ENCODE peak calls at places on chromosomes 1 and 21, in seven cellular contexts. One of them, this sample, is unnamed.

GRCh38 chr1:119285482-119285881 is 83.1 kb upstream of the HAO2 start:
- DNase-seq in WTC11: no peak
- DNase-seq in type B pancreatic cell: no peak
- DNase-seq in naive thymus-derived CD8-positive, alpha-beta T cell: no peak
- DNase-seq in ELR: peak
- DNase-seq in GM03348: peak
- DNase-seq in stimulated activated CD4-positive, alpha-beta T cell treated with anti-CD3 and anti-CD28 coated beads, Interleukin-2, amount 100 ng/mL, for 48 hours: no peak
- DNase-seq in this sample: no peak

GRCh38 chr1:63779338-63779819 is 5.6 kb downstream of the ROR1 start:
- DNase-seq in WTC11: no peak
- DNase-seq in type B pancreatic cell: no peak
- DNase-seq in naive thymus-derived CD8-positive, alpha-beta T cell: no peak
- DNase-seq in ELR: no peak
- DNase-seq in GM03348: no peak
- DNase-seq in stimulated activated CD4-positive, alpha-beta T cell treated with anti-CD3 and anti-CD28 coated beads, Interleukin-2, amount 100 ng/mL, for 48 hours: no peak
- DNase-seq in this sample: no peak

GRCh38 chr1:119327436-119328155 is 41.0 kb upstream of the HAO2 start:
- DNase-seq in WTC11: peak
- DNase-seq in type B pancreatic cell: peak
- DNase-seq in naive thymus-derived CD8-positive, alpha-beta T cell: no peak
- DNase-seq in ELR: peak
- DNase-seq in GM03348: peak
- DNase-seq in stimulated activated CD4-positive, alpha-beta T cell treated with anti-CD3 and anti-CD28 coated beads, Interleukin-2, amount 100 ng/mL, for 48 hours: peak
- DNase-seq in this sample: no peak

GRCh38 chr1:247605286-247605685 is at the start of gene OR2G3:
- DNase-seq in WTC11: no peak
- DNase-seq in type B pancreatic cell: no peak
- DNase-seq in naive thymus-derived CD8-positive, alpha-beta T cell: no peak
- DNase-seq in ELR: no peak
- DNase-seq in GM03348: no peak
- DNase-seq in stimulated activated CD4-positive, alpha-beta T cell treated with anti-CD3 and anti-CD28 coated beads, Interleukin-2, amount 100 ng/mL, for 48 hours: no peak
- DNase-seq in this sample: no peak

GRCh38 chr1:39395357-39395831 is 96.0 kb upstream of the BMP8A start:
- DNase-seq in WTC11: no peak
- DNase-seq in type B pancreatic cell: no peak
- DNase-seq in naive thymus-derived CD8-positive, alpha-beta T cell: no peak
- DNase-seq in ELR: peak
- DNase-seq in GM03348: peak
- DNase-seq in stimulated activated CD4-positive, alpha-beta T cell treated with anti-CD3 and anti-CD28 coated beads, Interleukin-2, amount 100 ng/mL, for 48 hours: no peak
- DNase-seq in this sample: no peak

GRCh38 chr1:35031103-35031452 is 667 bp downstream of the ZMYM6 start:
- DNase-seq in WTC11: peak
- DNase-seq in type B pancreatic cell: no peak
- DNase-seq in naive thymus-derived CD8-positive, alpha-beta T cell: peak
- DNase-seq in ELR: peak
- DNase-seq in GM03348: peak
- DNase-seq in stimulated activated CD4-positive, alpha-beta T cell treated with anti-CD3 and anti-CD28 coated beads, Interleukin-2, amount 100 ng/mL, for 48 hours: peak
- DNase-seq in this sample: no peak

GRCh38 chr1:51414811-51415210 is 84.4 kb upstream of the TTC39A start:
- DNase-seq in WTC11: no peak
- DNase-seq in type B pancreatic cell: no peak
- DNase-seq in naive thymus-derived CD8-positive, alpha-beta T cell: no peak
- DNase-seq in ELR: no peak
- DNase-seq in GM03348: no peak
- DNase-seq in stimulated activated CD4-positive, alpha-beta T cell treated with anti-CD3 and anti-CD28 coated beads, Interleukin-2, amount 100 ng/mL, for 48 hours: no peak
- DNase-seq in this sample: no peak

GRCh38 chr1:7257225-7257624 is 472.0 kb downstream of the CAMTA1 start:
- DNase-seq in WTC11: no peak
- DNase-seq in type B pancreatic cell: no peak
- DNase-seq in naive thymus-derived CD8-positive, alpha-beta T cell: no peak
- DNase-seq in ELR: no peak
- DNase-seq in GM03348: no peak
- DNase-seq in stimulated activated CD4-positive, alpha-beta T cell treated with anti-CD3 and anti-CD28 coated beads, Interleukin-2, amount 100 ng/mL, for 48 hours: no peak
- DNase-seq in this sample: no peak

GRCh38 chr1:228085287-228085926 is 2.9 kb downstream of the ARF1 start:
- DNase-seq in WTC11: no peak
- DNase-seq in type B pancreatic cell: no peak
- DNase-seq in naive thymus-derived CD8-positive, alpha-beta T cell: no peak
- DNase-seq in ELR: peak
- DNase-seq in GM03348: peak
- DNase-seq in stimulated activated CD4-positive, alpha-beta T cell treated with anti-CD3 and anti-CD28 coated beads, Interleukin-2, amount 100 ng/mL, for 48 hours: no peak
- DNase-seq in this sample: no peak

GRCh38 chr1:202283991-202284390 is 57.7 kb downstream of the UBE2T start:
- DNase-seq in WTC11: no peak
- DNase-seq in type B pancreatic cell: no peak
- DNase-seq in naive thymus-derived CD8-positive, alpha-beta T cell: peak
- DNase-seq in ELR: peak
- DNase-seq in GM03348: peak
- DNase-seq in stimulated activated CD4-positive, alpha-beta T cell treated with anti-CD3 and anti-CD28 coated beads, Interleukin-2, amount 100 ng/mL, for 48 hours: no peak
- DNase-seq in this sample: no peak

GRCh38 chr21:40300300-40300699 is 433.1 kb downstream of the PCP4 start:
- DNase-seq in WTC11: peak
- DNase-seq in type B pancreatic cell: no peak
- DNase-seq in naive thymus-derived CD8-positive, alpha-beta T cell: no peak
- DNase-seq in ELR: no peak
- DNase-seq in GM03348: no peak
- DNase-seq in stimulated activated CD4-positive, alpha-beta T cell treated with anti-CD3 and anti-CD28 coated beads, Interleukin-2, amount 100 ng/mL, for 48 hours: no peak
- DNase-seq in this sample: no peak

GRCh38 chr1:153985341-153985912 is 712 bp downstream of the RAB13 start:
- DNase-seq in WTC11: no peak
- DNase-seq in type B pancreatic cell: no peak
- DNase-seq in naive thymus-derived CD8-positive, alpha-beta T cell: no peak
- DNase-seq in ELR: peak
- DNase-seq in GM03348: peak
- DNase-seq in stimulated activated CD4-positive, alpha-beta T cell treated with anti-CD3 and anti-CD28 coated beads, Interleukin-2, amount 100 ng/mL, for 48 hours: no peak
- DNase-seq in this sample: peak

GRCh38 chr1:147168626-147169058 is 3.6 kb downstream of the PRKAB2 start:
- DNase-seq in WTC11: no peak
- DNase-seq in type B pancreatic cell: no peak
- DNase-seq in naive thymus-derived CD8-positive, alpha-beta T cell: no peak
- DNase-seq in ELR: peak
- DNase-seq in GM03348: no peak
- DNase-seq in stimulated activated CD4-positive, alpha-beta T cell treated with anti-CD3 and anti-CD28 coated beads, Interleukin-2, amount 100 ng/mL, for 48 hours: no peak
- DNase-seq in this sample: no peak

GRCh38 chr1:178282949-178283367 is 189.1 kb downstream of the RASAL2 start:
- DNase-seq in WTC11: no peak
- DNase-seq in type B pancreatic cell: no peak
- DNase-seq in naive thymus-derived CD8-positive, alpha-beta T cell: no peak
- DNase-seq in ELR: peak
- DNase-seq in GM03348: peak
- DNase-seq in stimulated activated CD4-positive, alpha-beta T cell treated with anti-CD3 and anti-CD28 coated beads, Interleukin-2, amount 100 ng/mL, for 48 hours: no peak
- DNase-seq in this sample: peak

GRCh38 chr1:83905315-83905907 is 93.5 kb downstream of the TTLL7 start:
- DNase-seq in WTC11: no peak
- DNase-seq in type B pancreatic cell: no peak
- DNase-seq in naive thymus-derived CD8-positive, alpha-beta T cell: no peak
- DNase-seq in ELR: peak
- DNase-seq in GM03348: peak
- DNase-seq in stimulated activated CD4-positive, alpha-beta T cell treated with anti-CD3 and anti-CD28 coated beads, Interleukin-2, amount 100 ng/mL, for 48 hours: peak
- DNase-seq in this sample: no peak

GRCh38 chr1:79283451-79283850 is 276.9 kb upstream of the ADGRL4 start:
- DNase-seq in WTC11: no peak
- DNase-seq in type B pancreatic cell: no peak
- DNase-seq in naive thymus-derived CD8-positive, alpha-beta T cell: no peak
- DNase-seq in ELR: no peak
- DNase-seq in GM03348: no peak
- DNase-seq in stimulated activated CD4-positive, alpha-beta T cell treated with anti-CD3 and anti-CD28 coated beads, Interleukin-2, amount 100 ng/mL, for 48 hours: no peak
- DNase-seq in this sample: no peak

GRCh38 chr1:160109686-160110085 is 5.9 kb upstream of the ATP1A2 start:
- DNase-seq in WTC11: no peak
- DNase-seq in type B pancreatic cell: no peak
- DNase-seq in naive thymus-derived CD8-positive, alpha-beta T cell: no peak
- DNase-seq in ELR: no peak
- DNase-seq in GM03348: no peak
- DNase-seq in stimulated activated CD4-positive, alpha-beta T cell treated with anti-CD3 and anti-CD28 coated beads, Interleukin-2, amount 100 ng/mL, for 48 hours: no peak
- DNase-seq in this sample: no peak

GRCh38 chr1:112990271-112990670 is 34.3 kb upstream of the SLC16A1 start:
- DNase-seq in WTC11: no peak
- DNase-seq in type B pancreatic cell: no peak
- DNase-seq in naive thymus-derived CD8-positive, alpha-beta T cell: no peak
- DNase-seq in ELR: no peak
- DNase-seq in GM03348: no peak
- DNase-seq in stimulated activated CD4-positive, alpha-beta T cell treated with anti-CD3 and anti-CD28 coated beads, Interleukin-2, amount 100 ng/mL, for 48 hours: no peak
- DNase-seq in this sample: no peak

GRCh38 chr1:34292472-34292871 is 115.8 kb downstream of the C1orf94 start:
- DNase-seq in WTC11: no peak
- DNase-seq in type B pancreatic cell: no peak
- DNase-seq in naive thymus-derived CD8-positive, alpha-beta T cell: no peak
- DNase-seq in ELR: no peak
- DNase-seq in GM03348: no peak
- DNase-seq in stimulated activated CD4-positive, alpha-beta T cell treated with anti-CD3 and anti-CD28 coated beads, Interleukin-2, amount 100 ng/mL, for 48 hours: no peak
- DNase-seq in this sample: no peak

GRCh38 chr1:100034465-100034864 is 64.7 kb downstream of the SLC35A3 start:
- DNase-seq in WTC11: no peak
- DNase-seq in type B pancreatic cell: no peak
- DNase-seq in naive thymus-derived CD8-positive, alpha-beta T cell: no peak
- DNase-seq in ELR: peak
- DNase-seq in GM03348: peak
- DNase-seq in stimulated activated CD4-positive, alpha-beta T cell treated with anti-CD3 and anti-CD28 coated beads, Interleukin-2, amount 100 ng/mL, for 48 hours: no peak
- DNase-seq in this sample: no peak

GRCh38 chr1:36523850-36524249 is 41.1 kb upstream of the CSF3R start:
- DNase-seq in WTC11: no peak
- DNase-seq in type B pancreatic cell: peak
- DNase-seq in naive thymus-derived CD8-positive, alpha-beta T cell: no peak
- DNase-seq in ELR: no peak
- DNase-seq in GM03348: no peak
- DNase-seq in stimulated activated CD4-positive, alpha-beta T cell treated with anti-CD3 and anti-CD28 coated beads, Interleukin-2, amount 100 ng/mL, for 48 hours: peak
- DNase-seq in this sample: no peak

GRCh38 chr1:184770176-184770575 is 15.5 kb upstream of the EDEM3 start:
- DNase-seq in WTC11: no peak
- DNase-seq in type B pancreatic cell: no peak
- DNase-seq in naive thymus-derived CD8-positive, alpha-beta T cell: no peak
- DNase-seq in ELR: no peak
- DNase-seq in GM03348: no peak
- DNase-seq in stimulated activated CD4-positive, alpha-beta T cell treated with anti-CD3 and anti-CD28 coated beads, Interleukin-2, amount 100 ng/mL, for 48 hours: no peak
- DNase-seq in this sample: no peak

GRCh38 chr1:7770620-7770938 is 517 bp upstream of the VAMP3 start:
- DNase-seq in WTC11: no peak
- DNase-seq in type B pancreatic cell: no peak
- DNase-seq in naive thymus-derived CD8-positive, alpha-beta T cell: no peak
- DNase-seq in ELR: no peak
- DNase-seq in GM03348: no peak
- DNase-seq in stimulated activated CD4-positive, alpha-beta T cell treated with anti-CD3 and anti-CD28 coated beads, Interleukin-2, amount 100 ng/mL, for 48 hours: no peak
- DNase-seq in this sample: no peak

GRCh38 chr1:156836041-156836654 is 19.5 kb upstream of the SH2D2A start:
- DNase-seq in WTC11: no peak
- DNase-seq in type B pancreatic cell: no peak
- DNase-seq in naive thymus-derived CD8-positive, alpha-beta T cell: peak
- DNase-seq in ELR: no peak
- DNase-seq in GM03348: no peak
- DNase-seq in stimulated activated CD4-positive, alpha-beta T cell treated with anti-CD3 and anti-CD28 coated beads, Interleukin-2, amount 100 ng/mL, for 48 hours: peak
- DNase-seq in this sample: no peak

GRCh38 chr1:84959294-84959693 is 37.6 kb downstream of the MCOLN2 start:
- DNase-seq in WTC11: no peak
- DNase-seq in type B pancreatic cell: no peak
- DNase-seq in naive thymus-derived CD8-positive, alpha-beta T cell: no peak
- DNase-seq in ELR: no peak
- DNase-seq in GM03348: no peak
- DNase-seq in stimulated activated CD4-positive, alpha-beta T cell treated with anti-CD3 and anti-CD28 coated beads, Interleukin-2, amount 100 ng/mL, for 48 hours: no peak
- DNase-seq in this sample: no peak

GRCh38 chr1:4648657-4649056 is 5.8 kb upstream of the AJAP1 start:
- DNase-seq in WTC11: no peak
- DNase-seq in type B pancreatic cell: no peak
- DNase-seq in naive thymus-derived CD8-positive, alpha-beta T cell: peak
- DNase-seq in ELR: no peak
- DNase-seq in GM03348: no peak
- DNase-seq in stimulated activated CD4-positive, alpha-beta T cell treated with anti-CD3 and anti-CD28 coated beads, Interleukin-2, amount 100 ng/mL, for 48 hours: no peak
- DNase-seq in this sample: no peak

GRCh38 chr1:156067262-156067661 is 6.3 kb downstream of the RAB25 start:
- DNase-seq in WTC11: no peak
- DNase-seq in type B pancreatic cell: no peak
- DNase-seq in naive thymus-derived CD8-positive, alpha-beta T cell: no peak
- DNase-seq in ELR: peak
- DNase-seq in GM03348: no peak
- DNase-seq in stimulated activated CD4-positive, alpha-beta T cell treated with anti-CD3 and anti-CD28 coated beads, Interleukin-2, amount 100 ng/mL, for 48 hours: no peak
- DNase-seq in this sample: no peak

GRCh38 chr1:179883040-179883501 is 986 bp downstream of the TOR1AIP1 start:
- DNase-seq in WTC11: no peak
- DNase-seq in type B pancreatic cell: no peak
- DNase-seq in naive thymus-derived CD8-positive, alpha-beta T cell: peak
- DNase-seq in ELR: no peak
- DNase-seq in GM03348: peak
- DNase-seq in stimulated activated CD4-positive, alpha-beta T cell treated with anti-CD3 and anti-CD28 coated beads, Interleukin-2, amount 100 ng/mL, for 48 hours: no peak
- DNase-seq in this sample: no peak

GRCh38 chr1:179141592-179142244 is 59.8 kb downstream of the TOR3A start:
- DNase-seq in WTC11: no peak
- DNase-seq in type B pancreatic cell: no peak
- DNase-seq in naive thymus-derived CD8-positive, alpha-beta T cell: no peak
- DNase-seq in ELR: peak
- DNase-seq in GM03348: peak
- DNase-seq in stimulated activated CD4-positive, alpha-beta T cell treated with anti-CD3 and anti-CD28 coated beads, Interleukin-2, amount 100 ng/mL, for 48 hours: no peak
- DNase-seq in this sample: no peak

GRCh38 chr1:239232921-239233320 is 153.4 kb upstream of the CHRM3 start:
- DNase-seq in WTC11: no peak
- DNase-seq in type B pancreatic cell: no peak
- DNase-seq in naive thymus-derived CD8-positive, alpha-beta T cell: no peak
- DNase-seq in ELR: no peak
- DNase-seq in GM03348: no peak
- DNase-seq in stimulated activated CD4-positive, alpha-beta T cell treated with anti-CD3 and anti-CD28 coated beads, Interleukin-2, amount 100 ng/mL, for 48 hours: no peak
- DNase-seq in this sample: no peak

GRCh38 chr21:42674351-42674940 is 21.0 kb downstream of the PDE9A start:
- DNase-seq in WTC11: peak
- DNase-seq in type B pancreatic cell: no peak
- DNase-seq in naive thymus-derived CD8-positive, alpha-beta T cell: no peak
- DNase-seq in ELR: no peak
- DNase-seq in GM03348: no peak
- DNase-seq in stimulated activated CD4-positive, alpha-beta T cell treated with anti-CD3 and anti-CD28 coated beads, Interleukin-2, amount 100 ng/mL, for 48 hours: no peak
- DNase-seq in this sample: no peak

GRCh38 chr1:235613617-235614016 is 36.0 kb downstream of the GNG4 start:
- DNase-seq in WTC11: no peak
- DNase-seq in type B pancreatic cell: no peak
- DNase-seq in naive thymus-derived CD8-positive, alpha-beta T cell: no peak
- DNase-seq in ELR: peak
- DNase-seq in GM03348: no peak
- DNase-seq in stimulated activated CD4-positive, alpha-beta T cell treated with anti-CD3 and anti-CD28 coated beads, Interleukin-2, amount 100 ng/mL, for 48 hours: no peak
- DNase-seq in this sample: no peak

GRCh38 chr1:186927884-186928283 is 99.1 kb downstream of the PLA2G4A start:
- DNase-seq in WTC11: no peak
- DNase-seq in type B pancreatic cell: no peak
- DNase-seq in naive thymus-derived CD8-positive, alpha-beta T cell: no peak
- DNase-seq in ELR: no peak
- DNase-seq in GM03348: no peak
- DNase-seq in stimulated activated CD4-positive, alpha-beta T cell treated with anti-CD3 and anti-CD28 coated beads, Interleukin-2, amount 100 ng/mL, for 48 hours: no peak
- DNase-seq in this sample: no peak

This sample was measured in SIG-M5.